ENCODE peak calls at places on chromosomes 6 and 20, in five cellular contexts. Q is A549, P is AG04450, R is fibroblast of lung, J is cardiac fibroblast. Z is an unnamed sample.

GRCh38 chr20:25499031-25499430 is 86.3 kb downstream of the NINL start:
- DNase-seq in J (no peak), R (no peak), Q (no peak), P (no peak), Z (no peak)

GRCh38 chr6:163951326-163951725 is 536.8 kb downstream of the QKI start:
- DNase-seq in Q (no peak), J (no peak), P (no peak), R (no peak), Z (no peak)

GRCh38 chr20:59173938-59174496 is 10.4 kb downstream of the ZNF831 start:
- DNase-seq in Q (no peak), P (no peak), J (no peak), R (no peak), Z (no peak)

GRCh38 chr20:23101696-23102095 is 15.6 kb upstream of the CD93 start:
- DNase-seq in P (no peak), R (no peak), Q (no peak), J (no peak), Z (no peak)

GRCh38 chr20:38321959-38322598 is 18.1 kb downstream of the BPI start:
- DNase-seq in R (peak), J (peak), P (peak), Q (peak), Z (peak)

GRCh38 chr6:169048806-169049205 is 204.8 kb downstream of the THBS2 start:
- DNase-seq in J (no peak), Q (no peak), R (no peak), P (no peak), Z (no peak)

GRCh38 chr6:139370047-139370706 is 4.3 kb downstream of the CITED2 start:
- DNase-seq in R (peak), J (peak), P (no peak), Q (no peak), Z (peak)

GRCh38 chr6:125989631-125990030 is 3.3 kb downstream of the TRMT11 start:
- DNase-seq in P (no peak), J (no peak), Q (no peak), R (no peak), Z (no peak)

GRCh38 chr6:170288091-170288631 is 2.7 kb downstream of the DLL1 start:
- DNase-seq in R (no peak), J (no peak), Q (no peak), P (no peak), Z (no peak)

GRCh38 chr6:33927551-33927950 is 123.7 kb upstream of the MLN start:
- DNase-seq in R (peak), J (no peak), P (no peak), Q (no peak), Z (peak)

GRCh38 chr6:93792751-93793150 is 373.4 kb upstream of the EPHA7 start:
- DNase-seq in J (peak), R (peak), P (no peak), Q (no peak), Z (no peak)

GRCh38 chr6:104599821-104600658 is 259.7 kb downstream of the HACE1 start:
- DNase-seq in Q (no peak), R (no peak), P (no peak), J (peak), Z (no peak)

GRCh38 chr6:127939442-127940066 is 38.7 kb upstream of the THEMIS start:
- DNase-seq in J (peak), P (no peak), Q (no peak), R (peak), Z (no peak)

GRCh38 chr20:47620808-47621805 is 119.4 kb downstream of the NCOA3 start:
- DNase-seq in Q (peak), J (peak), R (peak), P (peak), Z (peak)

GRCh38 chr6:153962548-153962947 is 76.5 kb upstream of the OPRM1 start:
- DNase-seq in R (no peak), P (no peak), J (no peak), Q (no peak), Z (no peak)

GRCh38 chr6:152721956-152722355 is 24.3 kb downstream of the MYCT1 start:
- DNase-seq in R (no peak), P (no peak), J (no peak), Q (no peak), Z (no peak)

GRCh38 chr20:60295214-60295613 is 337.0 kb downstream of the CDH26 start:
- DNase-seq in Q (no peak), R (no peak), J (no peak), P (no peak), Z (no peak)

GRCh38 chr20:60299951-60300350 is 341.7 kb downstream of the CDH26 start:
- DNase-seq in J (no peak), P (no peak), R (no peak), Q (no peak), Z (no peak)

GRCh38 chr20:60294627-60295026 is 336.4 kb downstream of the CDH26 start:
- DNase-seq in P (no peak), J (no peak), R (no peak), Q (no peak), Z (no peak)

GRCh38 chr20:60298647-60299046 is 340.4 kb downstream of the CDH26 start:
- DNase-seq in R (no peak), P (no peak), Q (no peak), J (no peak), Z (no peak)

DNA sequence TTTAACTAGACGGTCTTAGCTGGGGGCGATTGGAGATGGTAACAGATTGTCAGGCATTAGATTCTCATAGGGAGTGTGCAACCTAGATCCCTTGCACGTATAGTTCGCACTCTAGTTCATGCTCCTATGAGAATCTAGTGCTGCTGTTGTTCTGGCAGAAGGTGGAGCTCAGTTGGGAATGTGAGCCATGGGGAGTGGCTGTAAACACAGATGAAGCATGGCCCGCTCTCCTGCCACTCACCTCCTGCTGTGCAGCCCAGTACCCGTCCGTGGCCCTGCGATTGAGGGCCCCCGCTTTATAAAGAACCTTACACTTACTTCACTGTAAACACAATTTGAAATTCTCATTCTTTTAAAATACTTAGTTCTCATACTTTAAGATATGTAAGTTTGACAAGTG is 339.4 kb downstream of the CDH26 start:
- DNase-seq in Q (no peak), R (no peak), P (no peak), J (no peak), Z (no peak)
- H3K4me3 ChIP-seq in Q (no peak), R (no peak), P (no peak), J (no peak), Z (no peak)

GRCh38 chr6:87333591-87334181 is 4.6 kb upstream of the GJB7 start:
- DNase-seq in P (no peak), R (peak), J (peak), Q (no peak), Z (no peak)
- H3K4me3 ChIP-seq in P (no peak), R (no peak), J (no peak), Q (no peak), Z (no peak)

DNA sequence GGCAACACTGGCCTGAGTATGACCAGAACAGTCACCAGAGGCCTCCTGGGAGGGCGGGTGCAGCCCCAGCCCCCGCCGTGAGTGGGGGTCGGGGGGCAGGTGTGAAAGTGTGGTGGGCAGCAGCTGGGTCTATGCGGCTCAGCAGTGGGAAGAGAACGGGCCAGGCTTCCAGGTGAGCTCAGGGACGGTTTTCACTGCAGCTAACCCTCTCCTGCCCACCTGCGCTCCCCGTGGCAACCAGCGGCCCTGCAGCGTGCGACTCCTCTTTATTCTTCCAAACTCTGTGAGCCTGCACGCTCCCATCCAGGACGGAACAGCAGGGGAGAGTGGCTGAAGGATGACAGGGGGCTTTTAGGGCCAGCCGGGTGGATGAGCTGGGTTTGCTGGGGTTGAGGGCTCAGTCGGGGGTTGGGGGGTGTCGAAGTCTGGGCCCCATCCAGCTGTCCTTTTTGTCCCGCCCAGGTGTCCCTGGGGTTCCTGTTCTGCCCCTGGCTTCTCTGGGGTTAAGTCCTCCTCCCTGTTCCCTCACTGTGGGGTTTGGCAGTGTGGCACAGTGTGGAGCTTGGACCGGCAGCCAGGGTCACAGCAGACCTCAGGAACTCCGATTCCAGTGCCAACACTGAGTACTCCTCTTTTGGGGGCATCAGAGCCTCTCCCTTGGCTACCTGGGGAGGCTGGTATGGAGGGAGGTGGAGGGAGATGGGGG is 859 bp upstream of the BIRC7 start:
- DNase-seq in R (no peak), J (peak), P (no peak), Q (peak), Z (no peak)
- H3K4me3 ChIP-seq in R (no peak), J (no peak), P (no peak), Q (no peak), Z (no peak)

DNA sequence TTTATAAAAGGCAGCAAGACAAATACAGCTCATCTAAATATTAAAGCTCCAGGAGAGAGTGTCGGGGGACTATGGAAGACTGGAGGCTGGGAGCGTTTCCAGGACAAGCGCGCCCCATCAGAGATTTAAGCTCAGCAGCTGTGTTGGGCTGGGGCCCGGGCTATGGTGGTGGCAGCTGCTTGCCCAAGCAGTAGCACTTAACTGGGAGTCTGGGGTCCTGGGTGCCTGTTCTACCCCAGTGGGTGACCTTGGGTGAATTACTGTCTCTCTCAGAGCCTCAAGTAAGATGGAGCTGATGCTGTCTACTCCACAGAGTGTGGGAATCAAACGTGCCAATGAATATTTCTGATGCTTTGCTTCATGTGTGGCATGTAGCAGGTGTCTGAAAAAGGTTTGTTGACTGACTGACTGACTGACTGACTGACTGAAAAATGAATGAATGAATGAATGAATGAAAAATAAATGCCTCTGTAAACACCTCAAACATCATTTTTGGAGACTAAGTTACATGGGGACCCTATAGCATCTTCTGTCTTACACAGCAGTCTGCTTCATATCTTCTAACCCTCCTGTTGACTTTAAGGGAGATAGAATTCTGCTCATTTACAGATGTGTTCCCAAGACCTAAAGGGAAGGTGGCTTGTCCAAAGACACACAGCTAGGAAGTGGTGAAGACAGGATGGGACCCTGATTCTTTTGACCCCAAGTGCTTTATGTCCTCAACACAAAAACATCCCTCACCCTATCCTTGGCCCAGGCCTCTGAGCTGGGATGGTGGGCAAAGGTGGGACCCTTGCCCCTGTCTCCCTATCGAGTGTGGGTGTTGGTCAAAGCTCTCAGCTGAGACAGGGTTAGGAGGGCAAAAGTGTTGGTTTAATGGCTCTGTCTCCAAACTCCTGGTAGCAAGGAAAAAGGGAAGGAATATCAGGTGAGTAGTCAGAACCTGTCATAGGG is 104.3 kb downstream of the TOX2 start:
- DNase-seq in P (no peak), Q (no peak), R (no peak), J (no peak), Z (no peak)
- H3K4me3 ChIP-seq in P (peak), Q (no peak), R (no peak), J (no peak), Z (peak)

GRCh38 chr6:25919657-25920056 is 10.8 kb downstream of the SLC17A2 start:
- DNase-seq in P (no peak), Q (no peak), R (no peak), J (no peak), Z (no peak)
- H3K4me3 ChIP-seq in P (no peak), Q (no peak), R (no peak), J (no peak), Z (no peak)

GRCh38 chr6:38715016-38715809 is at the start of gene DNAH8:
- DNase-seq in R (no peak), J (no peak), Q (no peak), P (no peak), Z (no peak)
- H3K4me3 ChIP-seq in R (no peak), J (peak), Q (no peak), P (peak), Z (peak)

DNA sequence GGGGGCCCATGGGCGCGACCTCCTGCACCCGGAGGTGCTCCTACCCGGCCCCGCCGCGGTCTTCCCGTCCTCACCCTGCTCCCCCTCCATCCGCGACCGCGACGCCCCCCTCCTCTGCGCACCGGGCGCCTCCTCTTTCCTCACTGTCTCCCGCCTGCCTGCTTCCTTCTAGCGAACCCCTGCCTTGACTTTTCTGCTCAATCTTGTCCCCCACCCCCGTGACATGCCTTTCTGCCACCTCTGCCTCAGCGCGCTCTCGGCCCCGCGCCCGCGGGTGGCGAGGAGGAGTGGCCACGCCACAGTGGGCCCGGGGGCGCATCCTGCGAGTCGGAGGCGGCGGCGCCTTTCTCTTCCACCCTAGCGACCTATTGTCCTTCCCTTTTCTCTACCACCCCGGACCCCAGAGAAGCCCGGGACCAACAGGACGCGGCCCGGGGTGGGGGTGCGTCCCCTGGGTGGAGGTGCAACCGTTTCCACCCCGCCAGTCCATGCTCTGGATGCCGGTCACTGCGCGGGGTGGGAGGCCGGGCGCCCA is 2.1 kb downstream of the PDE10A start:
- DNase-seq in J (no peak), P (no peak), Q (no peak), R (no peak), Z (no peak)
- H3K4me3 ChIP-seq in J (peak), P (peak), Q (peak), R (no peak), Z (peak)

DNA sequence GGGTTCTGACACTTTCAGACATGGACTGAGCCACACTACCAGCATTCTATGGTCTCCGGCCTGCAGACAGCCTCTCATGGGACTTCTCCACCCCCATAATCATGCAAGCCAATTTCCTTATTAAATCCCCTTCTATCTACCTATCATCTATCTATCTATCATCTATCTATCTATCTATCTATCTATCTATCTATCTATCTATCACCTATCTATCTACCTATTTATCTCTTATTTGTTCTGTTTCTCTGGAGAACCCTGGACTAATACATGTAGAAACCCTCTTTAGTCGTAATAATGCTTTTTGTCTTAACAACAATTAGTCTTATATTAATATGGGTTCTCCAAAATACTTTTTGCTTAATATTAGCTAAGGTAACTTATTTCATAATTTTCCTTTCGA is 174.1 kb upstream of the PRSS16 start:
- DNase-seq in R (no peak), P (no peak), J (no peak), Q (no peak), Z (no peak)
- H3K4me3 ChIP-seq in R (no peak), P (no peak), J (no peak), Q (no peak), Z (no peak)

Z was measured in skeletal muscle cell.